ENCODE peak calls at places on chromosomes 4 and X, in ten cellular contexts. M, K, W, Z, N, C, L, Y, E and H are unnamed samples.

GRCh38 chr4:5883916-5884315 is 9.0 kb downstream of the CRMP1 start:
- DNase-seq in M (no peak), K (no peak), W (no peak), Z (no peak), N (no peak), C (no peak), L (no peak), Y (no peak), E (no peak), H (no peak)

GRCh38 chr4:15233626-15234025 is 194.2 kb upstream of the C1QTNF7 start:
- DNase-seq in M (peak), K (peak), W (no peak), Z (peak), N (no peak), C (no peak), L (no peak), Y (no peak), E (no peak), H (peak)

GRCh38 chrX:105543271-105543670 is 279.1 kb upstream of the NRK start:
- DNase-seq in M (no peak), K (no peak), W (no peak), Z (no peak), N (no peak), C (no peak), L (no peak), Y (no peak), E (no peak), H (no peak)

GRCh38 chrX:9518896-9519295 is 54.0 kb downstream of the TBL1X start:
- DNase-seq in M (no peak), K (no peak), W (no peak), Z (no peak), N (no peak), C (no peak), L (no peak), Y (no peak), E (no peak), H (no peak)

GRCh38 chr4:169252339-169253086 is 18.2 kb downstream of the SH3RF1 start:
- DNase-seq in M (peak), K (no peak), W (peak), Z (no peak), N (no peak), C (peak), L (no peak), Y (no peak), E (no peak), H (peak)

GRCh38 chrX:19110642-19111041 is 11.6 kb downstream of the ADGRG2 start:
- DNase-seq in M (no peak), K (no peak), W (no peak), Z (no peak), N (no peak), C (no peak), L (no peak), Y (no peak), E (no peak), H (no peak)

GRCh38 chrX:10235851-10236250 is 79.1 kb downstream of the CLCN4 start:
- DNase-seq in M (peak), K (no peak), W (peak), Z (peak), N (no peak), C (no peak), L (no peak), Y (no peak), E (no peak), H (peak)

GRCh38 chr4:173159791-173160190 is 8.8 kb upstream of the GALNT7 start:
- DNase-seq in M (peak), K (no peak), W (no peak), Z (no peak), N (no peak), C (no peak), L (no peak), Y (no peak), E (no peak), H (no peak)

GRCh38 chr4:8260656-8261111 is 8.9 kb upstream of the HTRA3 start:
- DNase-seq in M (peak), K (no peak), W (peak), Z (peak), N (peak), C (no peak), L (peak), Y (peak), E (no peak), H (peak)

GRCh38 chrX:75038925-75039324 is 113.7 kb upstream of the NEXMIF start:
- DNase-seq in M (peak), K (peak), W (peak), Z (peak), N (no peak), C (no peak), L (peak), Y (peak), E (no peak), H (peak)

DNA sequence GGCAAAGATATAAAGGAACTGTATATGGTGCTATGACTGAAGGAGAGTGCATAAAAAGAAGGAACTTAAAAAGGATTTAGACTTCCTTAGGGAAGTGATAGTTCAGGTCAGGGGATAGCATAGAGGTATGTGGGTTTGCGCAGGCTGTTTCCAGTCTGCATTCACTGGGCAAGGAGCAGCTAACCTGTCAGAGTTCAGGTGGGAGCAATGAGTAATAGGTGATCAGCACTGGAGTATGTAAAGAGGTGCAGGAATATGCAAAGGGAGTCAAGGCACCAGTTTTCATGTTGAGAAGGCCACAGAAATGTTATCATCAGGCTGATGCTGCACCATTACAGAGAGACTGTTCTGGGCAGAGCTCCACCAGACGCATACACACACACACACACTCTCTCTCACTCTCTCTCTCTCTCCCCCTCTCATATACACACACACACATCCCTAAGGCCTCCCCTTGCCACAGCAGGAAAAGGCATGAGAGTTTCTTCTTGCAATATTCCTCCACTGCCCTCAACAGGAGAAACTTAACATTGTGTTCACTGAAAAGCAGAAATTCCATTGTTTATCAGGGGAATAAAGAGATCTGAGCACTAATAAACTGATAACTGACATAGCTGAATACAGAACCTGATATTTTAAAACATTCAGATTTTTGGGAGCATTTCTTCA is 256.4 kb upstream of the GRID2 start:
- DNase-seq in M (peak), K (no peak), W (peak), Z (no peak), N (no peak), C (no peak), L (peak), Y (no peak), E (no peak), H (peak)
- TF ChIP-seq CTCF in M (no peak), K (no peak), W (no peak), Z (no peak), N (no peak), C (no peak), L (peak), Y (no peak), E (no peak), H (peak)

GRCh38 chr4:109915385-109916002 is 2.8 kb downstream of the EGF start:
- DNase-seq in M (no peak), K (no peak), W (no peak), Z (no peak), N (no peak), C (no peak), L (peak), Y (peak), E (peak), H (no peak)
- H3K4me3 ChIP-seq in M (no peak), K (no peak), W (no peak), Z (no peak), N (no peak), C (no peak), L (no peak), Y (no peak), E (peak), H (no peak)

DNA sequence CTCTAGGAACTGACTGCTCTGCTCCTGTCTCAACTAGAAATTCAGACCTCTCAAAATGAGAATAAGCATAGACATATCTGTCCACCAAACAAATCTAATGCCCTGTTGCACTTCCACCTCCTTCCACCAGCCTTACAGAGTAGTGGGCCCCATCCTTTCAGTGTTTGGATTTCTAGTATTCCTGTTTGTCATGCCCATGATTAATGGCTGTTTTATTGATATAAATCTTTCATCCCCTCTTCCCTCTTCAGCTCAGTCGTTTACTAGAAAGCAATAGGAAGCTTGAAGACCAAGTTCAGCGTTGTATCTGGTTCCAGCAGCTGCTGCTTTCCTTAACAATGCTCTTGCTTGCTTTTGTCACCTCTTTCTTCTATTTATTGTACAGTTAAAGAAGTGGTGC is 46.2 kb downstream of the MOSPD2 start:
- DNase-seq in M (peak), K (no peak), W (no peak), Z (no peak), N (no peak), C (no peak), L (no peak), Y (no peak), E (no peak), H (no peak)
- TF ChIP-seq CTCF in M (no peak), K (no peak), W (no peak), Z (peak), N (no peak), C (no peak), L (no peak), Y (no peak), E (no peak), H (no peak)

DNA sequence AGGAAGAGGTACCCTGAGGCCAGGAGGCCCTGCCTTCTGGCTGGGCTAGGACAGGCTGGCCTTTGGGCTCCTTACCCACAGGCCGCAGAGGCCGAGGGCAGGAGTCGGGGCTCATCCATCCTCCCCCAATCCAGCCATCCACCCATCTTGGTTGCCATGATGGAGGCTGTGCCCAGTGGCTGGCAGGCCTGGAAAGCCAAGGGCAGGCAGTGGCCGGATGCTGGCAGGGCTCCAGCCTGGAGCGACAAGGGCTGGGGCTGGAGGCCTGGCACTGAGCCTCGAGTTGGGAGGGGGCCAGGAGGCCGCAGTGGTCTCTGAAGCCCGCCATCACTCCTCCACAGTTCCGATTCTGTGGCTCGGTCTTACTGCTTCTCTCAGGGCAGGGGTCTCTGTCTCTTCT is 8.6 kb upstream of the BGN start:
- DNase-seq in M (no peak), K (no peak), W (no peak), Z (no peak), N (no peak), C (no peak), L (no peak), Y (no peak), E (no peak), H (no peak)
- H3K4me3 ChIP-seq in M (no peak), K (no peak), W (no peak), Z (no peak), N (no peak), C (no peak), L (no peak), Y (no peak), E (no peak), H (no peak)

GRCh38 chr4:61837395-61837794 is 637.3 kb downstream of the ADGRL3 start:
- DNase-seq in M (no peak), K (no peak), W (no peak), Z (no peak), N (no peak), C (no peak), L (no peak), Y (no peak), E (no peak), H (no peak)
- TF ChIP-seq CTCF in M (no peak), K (no peak), W (peak), Z (no peak), N (no peak), C (no peak), L (no peak), Y (no peak), E (no peak), H (no peak)

GRCh38 chr4:13656569-13656988 is 29.1 kb upstream of the BOD1L1 start:
- DNase-seq in M (peak), K (peak), W (peak), Z (peak), N (peak), C (peak), L (peak), Y (peak), E (no peak), H (peak)
- H3K4me3 ChIP-seq in M (peak), K (peak), W (peak), Z (peak), N (no peak), C (no peak), L (peak), Y (peak), E (peak), H (peak)

GRCh38 chr4:186169333-186169941 is 21.9 kb upstream of the CYP4V2 start:
- DNase-seq in M (no peak), K (no peak), W (no peak), Z (no peak), N (no peak), C (no peak), L (no peak), Y (no peak), E (no peak), H (no peak)

GRCh38 chr4:186170966-186171365 is 20.4 kb upstream of the CYP4V2 start:
- DNase-seq in M (no peak), K (no peak), W (no peak), Z (no peak), N (no peak), C (no peak), L (no peak), Y (no peak), E (no peak), H (no peak)

GRCh38 chr4:186172551-186172950 is 18.8 kb upstream of the CYP4V2 start:
- DNase-seq in M (no peak), K (no peak), W (no peak), Z (no peak), N (peak), C (no peak), L (no peak), Y (no peak), E (no peak), H (no peak)

GRCh38 chr4:186168750-186169149 is 22.6 kb upstream of the CYP4V2 start:
- DNase-seq in M (no peak), K (no peak), W (no peak), Z (no peak), N (no peak), C (no peak), L (no peak), Y (no peak), E (no peak), H (no peak)

GRCh38 chr4:186169942-186170802 is 21.2 kb upstream of the CYP4V2 start:
- DNase-seq in M (no peak), K (no peak), W (no peak), Z (no peak), N (no peak), C (no peak), L (no peak), Y (no peak), E (no peak), H (no peak)
- TF ChIP-seq CTCF in M (no peak), K (peak), W (no peak), Z (no peak), N (no peak), C (no peak), L (no peak), Y (no peak), E (no peak), H (peak)